ENCODE peak calls at places on chromosomes 3 and 15, in five cellular contexts. Z is H54; K is heart right ventricle; J is mesendoderm; D is stimulated activated CD4-positive, alpha-beta T cell treated with anti-CD3 and anti-CD28 coated beads, Interleukin-4, amount 100 ng/mL, for 24 hours. M is an unnamed sample.

GRCh38 chr3:44992555-44993470 is 16.8 kb downstream of the EXOSC7 start:
- DNase-seq in Z (no peak), K (no peak), J (peak), D (no peak), M (peak)

GRCh38 chr3:171898192-171898591 is 55.0 kb downstream of the TMEM212 start:
- DNase-seq in Z (no peak), K (no peak), J (no peak), D (no peak), M (no peak)

GRCh38 chr3:125611908-125612307 is 16.6 kb upstream of the OSBPL11 start:
- DNase-seq in Z (no peak), K (no peak), J (no peak), D (no peak), M (peak)

GRCh38 chr15:52626671-52627369 is 52.4 kb downstream of the ATOSA start:
- DNase-seq in Z (no peak), K (no peak), J (no peak), D (no peak), M (no peak)

GRCh38 chr15:40330368-40330836 is 6.9 kb downstream of the INAFM2 start:
- DNase-seq in Z (no peak), K (peak), J (no peak), D (no peak), M (no peak)

GRCh38 chr3:157418104-157418503 is 18.5 kb upstream of the PTX3 start:
- DNase-seq in Z (no peak), K (no peak), J (no peak), D (no peak), M (no peak)

GRCh38 chr3:114877378-114878118 is 269.5 kb downstream of the ZBTB20 start:
- DNase-seq in Z (no peak), K (no peak), J (no peak), D (no peak), M (no peak)

GRCh38 chr15:70492240-70493177 is 270.8 kb downstream of the UACA start:
- DNase-seq in Z (peak), K (peak), J (no peak), D (peak), M (no peak)

GRCh38 chr3:101509811-101510210 is 3.2 kb downstream of the SENP7 start:
- DNase-seq in Z (no peak), K (no peak), J (peak), D (no peak), M (no peak)

GRCh38 chr15:91849749-91850161 is 3.8 kb upstream of the SLCO3A1 start:
- DNase-seq in Z (peak), K (no peak), J (peak), D (no peak), M (peak)

M was measured in H7.